ENCODE peak calls at places on chromosomes 16 and 17, in ten cellular contexts. One of them, this sample, is unnamed.

GRCh38 chr16:4273858-4274291 is 1.1 kb upstream of the TFAP4 start:
- DNase-seq in stomach: peak; percentile 62
- DNase-seq in right lobe of liver: peak; percentile 55
- DNase-seq in heart left ventricle: peak; percentile 71
- DNase-seq in ovary: peak; percentile 67
- DNase-seq in erythroblast: peak; percentile 75
- DNase-seq in uterus: peak; percentile 61
- DNase-seq in IMR-90: peak; percentile 22
- DNase-seq in tibial nerve: no peak
- DNase-seq in prostate gland: peak; percentile 33
- DNase-seq in this sample: peak; percentile 60

GRCh38 chr17:66900126-66901010 is 64.1 kb upstream of the CACNG4 start:
- DNase-seq in tibial nerve: no peak
- DNase-seq in heart left ventricle: no peak
- DNase-seq in erythroblast: no peak
- DNase-seq in stomach: no peak
- DNase-seq in IMR-90: peak; percentile 55
- DNase-seq in ovary: no peak
- DNase-seq in right lobe of liver: no peak
- DNase-seq in prostate gland: no peak
- DNase-seq in uterus: no peak
- DNase-seq in this sample: no peak

GRCh38 chr17:59892251-59892848 is 393 bp downstream of the TUBD1 start:
- DNase-seq in erythroblast: no peak
- DNase-seq in stomach: no peak
- DNase-seq in right lobe of liver: peak; percentile 43
- DNase-seq in heart left ventricle: no peak
- DNase-seq in uterus: no peak
- DNase-seq in tibial nerve: no peak
- DNase-seq in IMR-90: no peak
- DNase-seq in prostate gland: no peak
- DNase-seq in ovary: no peak
- DNase-seq in this sample: no peak

GRCh38 chr16:49200223-49200820 is 81.3 kb downstream of the CBLN1 start:
- DNase-seq in stomach: no peak
- DNase-seq in heart left ventricle: no peak
- DNase-seq in tibial nerve: no peak
- DNase-seq in prostate gland: no peak
- DNase-seq in uterus: no peak
- DNase-seq in ovary: no peak
- DNase-seq in IMR-90: no peak
- DNase-seq in right lobe of liver: no peak
- DNase-seq in erythroblast: no peak
- DNase-seq in this sample: no peak

GRCh38 chr17:14374268-14374667 is 73.4 kb downstream of the HS3ST3B1 start:
- DNase-seq in tibial nerve: no peak
- DNase-seq in IMR-90: no peak
- DNase-seq in stomach: no peak
- DNase-seq in ovary: no peak
- DNase-seq in erythroblast: no peak
- DNase-seq in prostate gland: no peak
- DNase-seq in right lobe of liver: no peak
- DNase-seq in uterus: no peak
- DNase-seq in heart left ventricle: no peak
- DNase-seq in this sample: no peak

GRCh38 chr17:59435238-59435637 is 103.8 kb downstream of the YPEL2 start:
- DNase-seq in ovary: no peak
- DNase-seq in right lobe of liver: no peak
- DNase-seq in tibial nerve: no peak
- DNase-seq in erythroblast: no peak
- DNase-seq in prostate gland: no peak
- DNase-seq in IMR-90: peak; percentile 70
- DNase-seq in uterus: no peak
- DNase-seq in stomach: no peak
- DNase-seq in heart left ventricle: no peak
- DNase-seq in this sample: no peak

GRCh38 chr16:66222756-66223155 is 143.7 kb upstream of the CDH5 start:
- DNase-seq in tibial nerve: no peak
- DNase-seq in right lobe of liver: peak; percentile 17
- DNase-seq in erythroblast: no peak
- DNase-seq in prostate gland: no peak
- DNase-seq in IMR-90: no peak
- DNase-seq in heart left ventricle: no peak
- DNase-seq in stomach: no peak
- DNase-seq in uterus: no peak
- DNase-seq in ovary: no peak
- DNase-seq in this sample: no peak

GRCh38 chr17:75808549-75808904 is 23.9 kb downstream of the UNK start:
- DNase-seq in IMR-90: no peak
- DNase-seq in erythroblast: no peak
- DNase-seq in heart left ventricle: no peak
- DNase-seq in stomach: no peak
- DNase-seq in right lobe of liver: no peak
- DNase-seq in tibial nerve: no peak
- DNase-seq in prostate gland: no peak
- DNase-seq in ovary: no peak
- DNase-seq in uterus: no peak
- DNase-seq in this sample: no peak

GRCh38 chr16:49280861-49281331 is 742 bp downstream of the CBLN1 start:
- DNase-seq in right lobe of liver: no peak
- DNase-seq in ovary: no peak
- DNase-seq in IMR-90: no peak
- DNase-seq in erythroblast: no peak
- DNase-seq in stomach: no peak
- DNase-seq in uterus: no peak
- DNase-seq in prostate gland: no peak
- DNase-seq in heart left ventricle: no peak
- DNase-seq in tibial nerve: no peak
- DNase-seq in this sample: no peak

GRCh38 chr16:87436225-87437172 is 44.4 kb downstream of the MAP1LC3B start:
- DNase-seq in stomach: no peak
- DNase-seq in tibial nerve: no peak
- DNase-seq in heart left ventricle: no peak
- DNase-seq in right lobe of liver: no peak
- DNase-seq in erythroblast: no peak
- DNase-seq in ovary: peak; percentile 63
- DNase-seq in prostate gland: no peak
- DNase-seq in IMR-90: peak; percentile 47
- DNase-seq in uterus: no peak
- DNase-seq in this sample: no peak

GRCh38 chr16:47667956-47668355 is 206.8 kb downstream of the PHKB start:
- DNase-seq in IMR-90: peak; percentile 19
- DNase-seq in uterus: no peak
- DNase-seq in prostate gland: no peak
- DNase-seq in erythroblast: no peak
- DNase-seq in tibial nerve: no peak
- DNase-seq in ovary: no peak
- DNase-seq in heart left ventricle: no peak
- DNase-seq in stomach: no peak
- DNase-seq in right lobe of liver: no peak
- DNase-seq in this sample: no peak

GRCh38 chr17:8630227-8630801 is at the start of gene MYH10:
- DNase-seq in uterus: no peak
- DNase-seq in erythroblast: no peak
- DNase-seq in right lobe of liver: peak; percentile 51
- DNase-seq in prostate gland: peak; percentile 25
- DNase-seq in heart left ventricle: no peak
- DNase-seq in ovary: no peak
- DNase-seq in IMR-90: no peak
- DNase-seq in stomach: no peak
- DNase-seq in tibial nerve: no peak
- DNase-seq in this sample: no peak

GRCh38 chr17:54426287-54426886 is 474.3 kb upstream of the TOM1L1 start:
- DNase-seq in erythroblast: peak; percentile 1
- DNase-seq in heart left ventricle: no peak
- DNase-seq in tibial nerve: no peak
- DNase-seq in right lobe of liver: no peak
- DNase-seq in prostate gland: no peak
- DNase-seq in stomach: no peak
- DNase-seq in ovary: no peak
- DNase-seq in uterus: no peak
- DNase-seq in IMR-90: no peak
- DNase-seq in this sample: no peak

GRCh38 chr17:20284018-20284417 is 183.3 kb downstream of the LGALS9B start:
- DNase-seq in prostate gland: no peak
- DNase-seq in right lobe of liver: no peak
- DNase-seq in heart left ventricle: no peak
- DNase-seq in uterus: no peak
- DNase-seq in erythroblast: no peak
- DNase-seq in stomach: no peak
- DNase-seq in ovary: no peak
- DNase-seq in IMR-90: peak; percentile 42
- DNase-seq in tibial nerve: no peak
- DNase-seq in this sample: no peak

GRCh38 chr17:69317625-69318024 is 9.3 kb downstream of the ABCA5 start:
- DNase-seq in right lobe of liver: no peak
- DNase-seq in erythroblast: no peak
- DNase-seq in tibial nerve: no peak
- DNase-seq in stomach: no peak
- DNase-seq in ovary: no peak
- DNase-seq in IMR-90: no peak
- DNase-seq in uterus: no peak
- DNase-seq in prostate gland: no peak
- DNase-seq in heart left ventricle: no peak
- DNase-seq in this sample: no peak
- TF ChIP-seq POLR2A in right lobe of liver: no peak
- TF ChIP-seq POLR2A in erythroblast: no peak
- TF ChIP-seq POLR2A in tibial nerve: no peak
- TF ChIP-seq POLR2A in stomach: no peak
- TF ChIP-seq POLR2A in ovary: no peak
- TF ChIP-seq POLR2A in IMR-90: no peak
- TF ChIP-seq POLR2A in uterus: no peak
- TF ChIP-seq POLR2A in prostate gland: no peak
- TF ChIP-seq POLR2A in heart left ventricle: no peak
- TF ChIP-seq POLR2A in this sample: no peak

GRCh38 chr16:27704252-27704651 is 154.3 kb downstream of the KATNIP start:
- DNase-seq in prostate gland: no peak
- DNase-seq in ovary: no peak
- DNase-seq in heart left ventricle: no peak
- DNase-seq in erythroblast: no peak
- DNase-seq in tibial nerve: no peak
- DNase-seq in IMR-90: no peak
- DNase-seq in uterus: no peak
- DNase-seq in right lobe of liver: no peak
- DNase-seq in stomach: no peak
- DNase-seq in this sample: no peak

GRCh38 chr16:27701381-27701780 is 151.4 kb downstream of the KATNIP start:
- DNase-seq in erythroblast: no peak
- DNase-seq in IMR-90: no peak
- DNase-seq in heart left ventricle: no peak
- DNase-seq in uterus: no peak
- DNase-seq in tibial nerve: no peak
- DNase-seq in prostate gland: no peak
- DNase-seq in stomach: no peak
- DNase-seq in right lobe of liver: no peak
- DNase-seq in ovary: no peak
- DNase-seq in this sample: no peak

GRCh38 chr16:27700596-27700995 is 150.7 kb downstream of the KATNIP start:
- DNase-seq in tibial nerve: no peak
- DNase-seq in prostate gland: no peak
- DNase-seq in heart left ventricle: peak; percentile 40
- DNase-seq in uterus: no peak
- DNase-seq in stomach: no peak
- DNase-seq in IMR-90: no peak
- DNase-seq in ovary: no peak
- DNase-seq in right lobe of liver: no peak
- DNase-seq in erythroblast: no peak
- DNase-seq in this sample: no peak

GRCh38 chr16:27703545-27703944 is 153.6 kb downstream of the KATNIP start:
- DNase-seq in stomach: no peak
- DNase-seq in erythroblast: no peak
- DNase-seq in IMR-90: peak; percentile 21
- DNase-seq in tibial nerve: no peak
- DNase-seq in prostate gland: no peak
- DNase-seq in right lobe of liver: no peak
- DNase-seq in ovary: no peak
- DNase-seq in uterus: no peak
- DNase-seq in heart left ventricle: no peak
- DNase-seq in this sample: no peak

DNA sequence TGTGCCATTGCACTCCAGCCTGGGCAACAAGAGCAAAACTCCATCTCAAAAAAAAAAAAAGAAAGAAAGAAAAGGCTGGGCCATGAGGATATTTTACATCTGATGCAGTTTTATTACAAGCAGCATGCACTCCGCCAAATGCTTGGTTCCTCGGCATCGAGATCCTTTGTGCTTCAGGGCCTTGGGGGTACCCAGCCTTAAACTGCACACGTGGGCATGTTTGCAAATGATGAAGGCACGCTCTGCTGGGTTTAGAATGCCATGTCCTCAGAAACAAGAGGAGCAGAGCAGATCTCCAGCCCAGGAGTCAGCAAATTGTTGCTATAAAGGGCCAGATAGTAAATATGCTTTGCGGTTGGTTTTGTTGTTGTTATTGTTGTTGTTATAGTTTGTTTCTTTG is 153.2 kb downstream of the KATNIP start:
- DNase-seq in ovary: no peak
- DNase-seq in stomach: no peak
- DNase-seq in heart left ventricle: no peak
- DNase-seq in tibial nerve: no peak
- DNase-seq in prostate gland: no peak
- DNase-seq in right lobe of liver: peak; percentile 10
- DNase-seq in IMR-90: no peak
- DNase-seq in erythroblast: no peak
- DNase-seq in uterus: no peak
- DNase-seq in this sample: no peak
- TF ChIP-seq POLR2A in ovary: no peak
- TF ChIP-seq POLR2A in stomach: no peak
- TF ChIP-seq POLR2A in heart left ventricle: no peak
- TF ChIP-seq POLR2A in tibial nerve: no peak
- TF ChIP-seq POLR2A in prostate gland: no peak
- TF ChIP-seq POLR2A in right lobe of liver: no peak
- TF ChIP-seq POLR2A in IMR-90: no peak
- TF ChIP-seq POLR2A in erythroblast: no peak
- TF ChIP-seq POLR2A in uterus: no peak
- TF ChIP-seq POLR2A in this sample: no peak

GRCh38 chr16:68265078-68265925 is 976 bp downstream of the SLC7A6 start:
- DNase-seq in stomach: peak; percentile 70
- DNase-seq in erythroblast: peak; percentile 69
- DNase-seq in tibial nerve: peak; percentile 57
- DNase-seq in uterus: peak; percentile 57
- DNase-seq in IMR-90: peak; percentile 69
- DNase-seq in heart left ventricle: peak; percentile 59
- DNase-seq in prostate gland: peak; percentile 71
- DNase-seq in ovary: no peak
- DNase-seq in right lobe of liver: no peak
- DNase-seq in this sample: peak; percentile 85
- TF ChIP-seq POLR2A in stomach: no peak
- TF ChIP-seq POLR2A in erythroblast: no peak
- TF ChIP-seq POLR2A in tibial nerve: peak; percentile 13
- TF ChIP-seq POLR2A in uterus: no peak
- TF ChIP-seq POLR2A in IMR-90: peak; percentile 60
- TF ChIP-seq POLR2A in heart left ventricle: peak; percentile 60
- TF ChIP-seq POLR2A in prostate gland: peak; percentile 15
- TF ChIP-seq POLR2A in ovary: no peak
- TF ChIP-seq POLR2A in right lobe of liver: peak; percentile 34
- TF ChIP-seq POLR2A in this sample: no peak

DNA sequence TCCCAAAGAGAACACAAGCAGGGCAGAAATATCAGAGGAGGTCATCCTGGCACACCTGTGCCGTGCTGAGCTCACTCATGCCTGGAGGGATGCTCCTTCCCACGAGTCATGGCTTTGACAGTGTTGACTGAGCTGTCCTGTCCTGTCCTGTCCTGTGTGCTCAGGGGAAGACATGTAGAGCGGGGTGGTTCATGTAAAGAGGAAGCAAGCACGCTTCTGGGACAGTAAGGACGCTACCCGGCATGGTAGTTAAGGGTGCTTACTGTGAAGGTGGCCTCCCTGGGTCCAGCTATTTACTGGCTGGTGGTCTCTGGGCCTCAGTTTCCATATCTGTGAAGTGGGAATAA is 394 bp downstream of the LGALS9 start:
- DNase-seq in IMR-90: no peak
- DNase-seq in erythroblast: peak; percentile 26
- DNase-seq in ovary: no peak
- DNase-seq in heart left ventricle: no peak
- DNase-seq in prostate gland: no peak
- DNase-seq in right lobe of liver: no peak
- DNase-seq in stomach: no peak
- DNase-seq in tibial nerve: no peak
- DNase-seq in uterus: no peak
- DNase-seq in this sample: no peak
- TF ChIP-seq POLR2A in IMR-90: no peak
- TF ChIP-seq POLR2A in erythroblast: no peak
- TF ChIP-seq POLR2A in ovary: no peak
- TF ChIP-seq POLR2A in heart left ventricle: no peak
- TF ChIP-seq POLR2A in prostate gland: no peak
- TF ChIP-seq POLR2A in right lobe of liver: no peak
- TF ChIP-seq POLR2A in stomach: no peak
- TF ChIP-seq POLR2A in tibial nerve: no peak
- TF ChIP-seq POLR2A in uterus: no peak
- TF ChIP-seq POLR2A in this sample: no peak